ENCODE peak calls at places on chromosomes 11 and 22, in nine cellular contexts. One of them, this sample, is unnamed.
A peak's percentile ranks its signal among the peaks of the same experiment; 100 is the strongest.

GRCh38 chr11:67391304-67392181 is at the start of gene RAD9A:
- DNase-seq in mammary epithelial cell: peak; percentile 89
- DNase-seq in PC-3: peak; percentile 97
- DNase-seq in HCT116: peak; percentile 86
- DNase-seq in IMR-90: peak; percentile 91
- DNase-seq in H9: peak; percentile 96
- DNase-seq in GM23338: peak; percentile 98
- DNase-seq in MM.1S: peak; percentile 98
- DNase-seq in endothelial cell of umbilical vein: peak; percentile 90
- DNase-seq in this sample: peak; percentile 98

GRCh38 chr11:43853766-43854165 is 26.9 kb upstream of the ALKBH3 start:
- DNase-seq in mammary epithelial cell: peak; percentile 76
- DNase-seq in PC-3: no peak
- DNase-seq in HCT116: no peak
- DNase-seq in IMR-90: peak; percentile 18
- DNase-seq in H9: no peak
- DNase-seq in GM23338: no peak
- DNase-seq in MM.1S: no peak
- DNase-seq in endothelial cell of umbilical vein: no peak
- DNase-seq in this sample: no peak

GRCh38 chr11:13110929-13111812 is 102.1 kb downstream of the RASSF10 start:
- DNase-seq in mammary epithelial cell: peak; percentile 81
- DNase-seq in PC-3: peak; percentile 71
- DNase-seq in HCT116: no peak
- DNase-seq in IMR-90: peak; percentile 76
- DNase-seq in H9: no peak
- DNase-seq in GM23338: no peak
- DNase-seq in MM.1S: no peak
- DNase-seq in endothelial cell of umbilical vein: peak; percentile 95
- DNase-seq in this sample: no peak

GRCh38 chr11:66317322-66317765 is 500 bp upstream of the CD248 start:
- DNase-seq in mammary epithelial cell: no peak
- DNase-seq in PC-3: no peak
- DNase-seq in HCT116: no peak
- DNase-seq in IMR-90: peak; percentile 68
- DNase-seq in H9: no peak
- DNase-seq in GM23338: no peak
- DNase-seq in MM.1S: no peak
- DNase-seq in endothelial cell of umbilical vein: peak; percentile 9
- DNase-seq in this sample: peak; percentile 59

GRCh38 chr11:1826552-1827094 is 8.2 kb upstream of the SYT8 start:
- DNase-seq in mammary epithelial cell: peak; percentile 74
- DNase-seq in PC-3: peak; percentile 43
- DNase-seq in HCT116: no peak
- DNase-seq in IMR-90: peak; percentile 59
- DNase-seq in H9: peak; percentile 58
- DNase-seq in GM23338: peak; percentile 63
- DNase-seq in MM.1S: no peak
- DNase-seq in endothelial cell of umbilical vein: no peak
- DNase-seq in this sample: peak; percentile 12

GRCh38 chr22:24805790-24806662 is at the start of gene SGSM1:
- DNase-seq in mammary epithelial cell: peak; percentile 54
- DNase-seq in PC-3: peak; percentile 71
- DNase-seq in HCT116: peak; percentile 59
- DNase-seq in IMR-90: peak; percentile 27
- DNase-seq in H9: peak; percentile 89
- DNase-seq in GM23338: peak; percentile 93
- DNase-seq in MM.1S: peak; percentile 85
- DNase-seq in endothelial cell of umbilical vein: peak; percentile 54
- DNase-seq in this sample: no peak

GRCh38 chr11:95299078-95299611 is 68.1 kb upstream of the SESN3 start:
- DNase-seq in mammary epithelial cell: no peak
- DNase-seq in PC-3: no peak
- DNase-seq in HCT116: no peak
- DNase-seq in IMR-90: no peak
- DNase-seq in H9: no peak
- DNase-seq in GM23338: no peak
- DNase-seq in MM.1S: no peak
- DNase-seq in endothelial cell of umbilical vein: no peak
- DNase-seq in this sample: no peak

GRCh38 chr11:73221996-73222395 is 3.9 kb downstream of the P2RY2 start:
- DNase-seq in mammary epithelial cell: no peak
- DNase-seq in PC-3: no peak
- DNase-seq in HCT116: no peak
- DNase-seq in IMR-90: no peak
- DNase-seq in H9: no peak
- DNase-seq in GM23338: no peak
- DNase-seq in MM.1S: no peak
- DNase-seq in endothelial cell of umbilical vein: no peak
- DNase-seq in this sample: no peak

GRCh38 chr22:37498289-37498909 is 12.2 kb upstream of the MFNG start:
- DNase-seq in mammary epithelial cell: no peak
- DNase-seq in PC-3: no peak
- DNase-seq in HCT116: no peak
- DNase-seq in IMR-90: no peak
- DNase-seq in H9: peak; percentile 92
- DNase-seq in GM23338: peak; percentile 92
- DNase-seq in MM.1S: peak; percentile 69
- DNase-seq in endothelial cell of umbilical vein: peak; percentile 20
- DNase-seq in this sample: peak; percentile 88

GRCh38 chr22:25841775-25842174 is 99.8 kb downstream of the MYO18B start:
- DNase-seq in mammary epithelial cell: no peak
- DNase-seq in PC-3: no peak
- DNase-seq in HCT116: no peak
- DNase-seq in IMR-90: no peak
- DNase-seq in H9: no peak
- DNase-seq in GM23338: no peak
- DNase-seq in MM.1S: no peak
- DNase-seq in endothelial cell of umbilical vein: no peak
- DNase-seq in this sample: no peak

GRCh38 chr11:122242731-122243130 is 126.7 kb upstream of the BLID start:
- DNase-seq in mammary epithelial cell: no peak
- DNase-seq in PC-3: no peak
- DNase-seq in HCT116: no peak
- DNase-seq in IMR-90: no peak
- DNase-seq in H9: no peak
- DNase-seq in GM23338: no peak
- DNase-seq in MM.1S: no peak
- DNase-seq in endothelial cell of umbilical vein: peak; percentile 55
- DNase-seq in this sample: no peak

DNA sequence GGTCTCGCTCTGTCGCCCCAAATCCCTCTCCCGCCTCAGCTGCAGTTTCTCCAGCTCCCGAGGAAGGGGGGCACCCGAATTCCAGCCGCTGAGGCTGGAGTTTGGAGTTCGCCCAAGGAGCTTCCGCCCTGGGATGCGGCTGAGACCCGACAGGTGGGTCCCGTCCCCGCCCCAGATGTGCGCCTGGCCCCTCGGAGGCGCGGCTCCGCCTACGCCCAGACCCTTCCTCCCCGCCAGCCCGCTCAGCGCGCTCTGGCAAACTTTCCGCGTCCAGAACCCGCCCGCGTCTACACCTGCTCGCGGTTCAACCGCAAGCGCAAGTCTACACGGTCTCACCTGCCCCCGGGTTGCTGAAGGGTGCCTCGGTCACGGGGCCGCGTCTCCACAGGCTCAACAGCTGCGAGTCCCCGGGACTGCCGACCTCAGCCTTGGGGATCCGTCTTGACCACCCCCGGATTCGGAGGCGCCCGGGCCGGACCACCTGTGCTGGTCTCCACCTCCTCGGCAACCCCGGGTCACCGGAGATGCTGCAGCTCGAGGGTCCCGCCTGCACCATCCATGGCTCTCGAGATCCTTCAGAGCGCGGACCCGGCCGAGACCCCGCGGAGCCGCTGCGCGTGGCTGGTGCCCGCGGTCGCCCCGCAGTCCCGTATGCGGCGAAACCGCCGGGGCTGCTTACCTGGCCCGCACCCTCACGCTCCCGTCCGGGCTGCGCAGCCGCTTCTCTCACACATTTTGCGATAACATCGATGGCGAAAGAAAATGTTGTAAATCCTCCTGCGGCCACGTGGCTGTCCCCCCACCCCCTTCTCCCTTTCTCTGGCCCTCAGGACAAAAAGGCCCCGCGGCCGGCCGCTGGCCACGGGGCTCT is 63.6 kb downstream of the NFAM1 start:
- DNase-seq in mammary epithelial cell: no peak
- DNase-seq in PC-3: no peak
- DNase-seq in HCT116: no peak
- DNase-seq in IMR-90: no peak
- DNase-seq in H9: peak; percentile 85
- DNase-seq in GM23338: peak; percentile 92
- DNase-seq in MM.1S: no peak
- DNase-seq in endothelial cell of umbilical vein: no peak
- DNase-seq in this sample: no peak
- H3K27ac ChIP-seq in mammary epithelial cell: no peak overlapping the region
- H3K27ac ChIP-seq in PC-3: no peak overlapping the region
- H3K27ac ChIP-seq in HCT116: peak overlapping the region; percentile 73
- H3K27ac ChIP-seq in IMR-90: no peak overlapping the region
- H3K27ac ChIP-seq in H9: no peak overlapping the region
- H3K27ac ChIP-seq in GM23338: no peak overlapping the region
- H3K27ac ChIP-seq in MM.1S: no peak overlapping the region
- H3K27ac ChIP-seq in endothelial cell of umbilical vein: no peak overlapping the region
- H3K27ac ChIP-seq in this sample: no peak overlapping the region

GRCh38 chr11:88523362-88524028 is 186.0 kb upstream of the CTSC start:
- DNase-seq in mammary epithelial cell: no peak
- DNase-seq in PC-3: peak; percentile 62
- DNase-seq in HCT116: no peak
- DNase-seq in IMR-90: peak; percentile 49
- DNase-seq in H9: no peak
- DNase-seq in GM23338: no peak
- DNase-seq in MM.1S: no peak
- DNase-seq in endothelial cell of umbilical vein: peak; percentile 9
- DNase-seq in this sample: no peak

GRCh38 chr11:88522624-88523361 is 185.3 kb upstream of the CTSC start:
- DNase-seq in mammary epithelial cell: no peak
- DNase-seq in PC-3: no peak
- DNase-seq in HCT116: no peak
- DNase-seq in IMR-90: no peak
- DNase-seq in H9: no peak
- DNase-seq in GM23338: no peak
- DNase-seq in MM.1S: no peak
- DNase-seq in endothelial cell of umbilical vein: no peak
- DNase-seq in this sample: no peak

GRCh38 chr11:88520391-88520790 is 182.9 kb upstream of the CTSC start:
- DNase-seq in mammary epithelial cell: peak; percentile 55
- DNase-seq in PC-3: no peak
- DNase-seq in HCT116: no peak
- DNase-seq in IMR-90: peak; percentile 49
- DNase-seq in H9: no peak
- DNase-seq in GM23338: no peak
- DNase-seq in MM.1S: no peak
- DNase-seq in endothelial cell of umbilical vein: no peak
- DNase-seq in this sample: no peak

DNA sequence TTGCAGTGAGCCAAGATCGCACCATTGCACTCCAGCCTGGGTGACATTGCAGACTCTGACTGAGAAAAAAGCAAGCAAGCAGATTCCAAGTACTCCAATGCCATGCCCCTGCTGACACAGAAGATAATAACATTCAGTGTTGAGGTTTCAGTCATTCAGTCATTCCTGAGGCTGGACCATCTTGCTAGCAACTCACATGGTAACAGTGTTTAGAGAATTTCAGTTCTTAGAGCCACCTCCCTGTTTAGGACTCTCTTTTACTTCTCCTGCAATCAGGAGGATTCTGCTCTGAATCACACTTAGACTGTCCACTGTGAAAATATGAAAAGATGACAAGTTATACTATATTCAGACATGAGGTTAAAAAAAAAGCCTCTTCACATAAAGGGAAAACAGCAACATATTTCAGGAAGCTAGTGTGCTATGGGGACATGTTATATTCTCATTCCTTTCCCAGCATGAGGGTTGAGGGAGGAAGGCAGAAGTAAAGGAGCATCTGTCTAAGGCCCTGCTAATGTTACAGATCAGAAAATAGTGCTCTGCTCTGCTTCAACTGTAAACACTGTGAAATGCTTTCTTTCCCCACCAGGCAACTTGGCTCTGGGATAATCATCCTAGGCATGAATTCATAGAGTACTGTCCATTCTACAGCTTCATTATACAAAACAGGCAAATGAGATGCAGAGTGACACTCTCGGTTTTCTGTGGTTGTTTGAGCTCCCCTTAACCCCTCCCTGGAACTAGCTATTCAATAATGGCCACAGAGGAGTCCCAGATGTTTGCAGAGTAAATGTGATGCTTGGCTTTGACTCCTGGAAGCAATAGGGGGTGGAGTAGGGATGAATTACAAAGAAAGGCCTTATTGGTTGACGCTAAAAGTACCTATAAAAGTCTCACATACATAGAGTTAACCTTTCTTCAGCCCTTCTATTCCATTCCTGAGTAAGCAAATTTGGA is 184.1 kb upstream of the CTSC start:
- DNase-seq in mammary epithelial cell: no peak
- DNase-seq in PC-3: no peak
- DNase-seq in HCT116: no peak
- DNase-seq in IMR-90: peak; percentile 34
- DNase-seq in H9: no peak
- DNase-seq in GM23338: peak; percentile 31
- DNase-seq in MM.1S: no peak
- DNase-seq in endothelial cell of umbilical vein: no peak
- DNase-seq in this sample: no peak
- H2AFZ ChIP-seq in mammary epithelial cell: no peak overlapping the region
- H2AFZ ChIP-seq in PC-3: no peak overlapping the region
- H2AFZ ChIP-seq in HCT116: no peak overlapping the region
- H2AFZ ChIP-seq in IMR-90: no peak overlapping the region
- H2AFZ ChIP-seq in H9: no peak overlapping the region
- H2AFZ ChIP-seq in GM23338: peak overlapping the region; percentile 49
- H2AFZ ChIP-seq in MM.1S: no peak overlapping the region
- H2AFZ ChIP-seq in endothelial cell of umbilical vein: no peak overlapping the region
- H2AFZ ChIP-seq in this sample: no peak overlapping the region

DNA sequence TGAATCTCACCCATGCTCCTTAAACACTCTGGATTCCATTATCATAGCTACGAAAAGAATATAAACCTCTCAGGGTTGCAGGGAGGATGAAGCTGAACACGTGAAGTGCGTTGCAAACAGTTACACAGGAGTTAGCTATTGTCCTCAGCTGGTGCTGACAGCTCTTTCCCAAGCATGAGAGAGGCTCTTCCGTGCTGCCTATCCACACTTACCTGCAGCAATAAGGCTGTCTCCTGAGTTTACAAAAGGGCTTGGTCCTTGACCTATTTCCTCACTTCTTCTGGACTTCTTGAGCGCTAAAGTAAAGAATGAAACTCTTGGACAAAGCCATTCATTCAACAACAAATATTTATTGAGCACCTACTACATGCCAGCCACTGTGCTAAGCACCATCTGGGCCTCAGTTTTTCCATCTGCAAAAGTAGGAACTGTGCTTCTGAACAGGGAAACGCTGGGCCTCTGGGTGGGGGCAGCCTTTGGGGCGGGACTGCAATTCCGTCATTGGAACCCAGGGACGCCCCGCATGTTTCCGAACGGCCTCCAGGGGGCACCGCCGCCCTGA is 749 bp upstream of the ARL2 start:
- DNase-seq in mammary epithelial cell: no peak
- DNase-seq in PC-3: peak; percentile 92
- DNase-seq in HCT116: no peak
- DNase-seq in IMR-90: peak; percentile 82
- DNase-seq in H9: no peak
- DNase-seq in GM23338: peak; percentile 94
- DNase-seq in MM.1S: peak; percentile 90
- DNase-seq in endothelial cell of umbilical vein: no peak
- DNase-seq in this sample: no peak
- TF ChIP-seq CTCF in mammary epithelial cell: peak; percentile 86
- TF ChIP-seq CTCF in PC-3: peak; percentile 80
- TF ChIP-seq CTCF in HCT116: peak; percentile 81
- TF ChIP-seq CTCF in IMR-90: peak; percentile 87
- TF ChIP-seq CTCF in H9: peak; percentile 75
- TF ChIP-seq CTCF in GM23338: peak; percentile 86
- TF ChIP-seq CTCF in MM.1S: peak; percentile 71
- TF ChIP-seq CTCF in endothelial cell of umbilical vein: no peak
- TF ChIP-seq CTCF in this sample: peak; percentile 79

GRCh38 chr11:126637800-126638175 is 282.3 kb downstream of the ST3GAL4 start:
- DNase-seq in mammary epithelial cell: no peak
- DNase-seq in PC-3: no peak
- DNase-seq in HCT116: no peak
- DNase-seq in IMR-90: peak; percentile 94
- DNase-seq in H9: no peak
- DNase-seq in GM23338: no peak
- DNase-seq in MM.1S: no peak
- DNase-seq in endothelial cell of umbilical vein: no peak
- DNase-seq in this sample: no peak
- H3K27ac ChIP-seq in mammary epithelial cell: no peak overlapping the region
- H3K27ac ChIP-seq in PC-3: no peak overlapping the region
- H3K27ac ChIP-seq in HCT116: no peak overlapping the region
- H3K27ac ChIP-seq in IMR-90: no peak overlapping the region
- H3K27ac ChIP-seq in H9: no peak overlapping the region
- H3K27ac ChIP-seq in GM23338: no peak overlapping the region
- H3K27ac ChIP-seq in MM.1S: no peak overlapping the region
- H3K27ac ChIP-seq in endothelial cell of umbilical vein: no peak overlapping the region
- H3K27ac ChIP-seq in this sample: no peak overlapping the region